ENCODE peak calls at places on chromosomes 5 and 9, in ten cellular contexts. K is endothelial cell, I is fibroblast of pulmonary artery, J is NB4, O is AG04449, A is mucosa of descending colon, S is Calu3, C is GM12878, L is cardiac muscle cell, D is GM10248. B is an unnamed sample.

GRCh38 chr5:58060971-58061370 is 398.9 kb downstream of the PLK2 start:
- DNase-seq in A (no peak), C (no peak), O (peak), I (peak), K (no peak), D (no peak), S (no peak), L (no peak), J (no peak), B (peak)

GRCh38 chr9:69155341-69156030 is 18.6 kb upstream of the TJP2 start:
- DNase-seq in J (no peak), L (no peak), O (no peak), I (no peak), A (no peak), S (peak), C (no peak), K (no peak), D (peak), B (no peak)

GRCh38 chr9:90069107-90069506 is 464.3 kb downstream of the GADD45G start:
- DNase-seq in L (no peak), S (no peak), O (no peak), J (no peak), I (no peak), D (no peak), C (no peak), A (no peak), K (no peak), B (no peak)

GRCh38 chr5:176543428-176544182 is 5.5 kb upstream of the CDHR2 start:
- DNase-seq in D (peak), O (no peak), A (peak), C (no peak), I (peak), L (peak), S (peak), K (no peak), J (peak), B (peak)

GRCh38 chr5:981466-981865 is 27.1 kb upstream of the NKD2 start:
- DNase-seq in S (no peak), D (no peak), O (no peak), I (no peak), A (no peak), L (no peak), C (no peak), J (no peak), K (no peak), B (no peak)

GRCh38 chr5:104375345-104375744 is 812.8 kb upstream of the NUDT12 start:
- DNase-seq in A (no peak), D (no peak), L (no peak), O (no peak), K (no peak), S (no peak), I (no peak), J (no peak), C (no peak), B (no peak)

GRCh38 chr9:20380546-20380945 is 241.8 kb downstream of the MLLT3 start:
- DNase-seq in C (no peak), A (no peak), K (no peak), O (no peak), S (no peak), L (no peak), D (no peak), J (no peak), I (no peak), B (no peak)

GRCh38 chr5:10499776-10500175 is 58.1 kb downstream of the ROPN1L start:
- DNase-seq in J (no peak), K (no peak), O (no peak), L (no peak), S (no peak), D (no peak), A (no peak), C (no peak), I (no peak), B (peak)

GRCh38 chr9:125992557-125992956 is 245.4 kb downstream of the PBX3 start:
- DNase-seq in K (no peak), C (no peak), I (no peak), O (no peak), D (no peak), A (no peak), J (no peak), S (no peak), L (no peak), B (no peak)

GRCh38 chr5:177444106-177445051 is 2.2 kb upstream of the PRR7 start:
- DNase-seq in L (no peak), D (peak), C (no peak), J (peak), K (no peak), I (no peak), O (no peak), A (no peak), S (no peak), B (no peak)

GRCh38 chr5:10509593-10509992 is 54.3 kb upstream of the ANKRD33B start:
- DNase-seq in L (no peak), D (no peak), S (no peak), I (no peak), K (no peak), J (no peak), A (no peak), C (no peak), O (no peak), B (no peak)

GRCh38 chr5:152883061-152883460 is 478.0 kb upstream of the NMUR2 start:
- DNase-seq in A (no peak), D (no peak), L (peak), S (no peak), K (no peak), O (no peak), C (no peak), J (no peak), I (no peak), B (no peak)

GRCh38 chr9:117687532-117687931 is 16.7 kb upstream of the TLR4 start:
- DNase-seq in A (no peak), C (no peak), D (no peak), K (no peak), J (no peak), O (no peak), I (no peak), L (no peak), S (no peak), B (no peak)

GRCh38 chr9:127767405-127767804 is 11.1 kb downstream of the SH2D3C start:
- DNase-seq in A (no peak), D (no peak), K (no peak), S (no peak), O (no peak), I (no peak), L (no peak), J (no peak), C (no peak), B (no peak)

GRCh38 chr9:22463205-22463604 is 16.6 kb downstream of the DMRTA1 start:
- DNase-seq in C (no peak), J (no peak), K (no peak), L (no peak), I (no peak), A (no peak), O (no peak), S (no peak), D (no peak), B (no peak)

GRCh38 chr5:96259211-96259772 is 173.8 kb downstream of the PCSK1 start:
- DNase-seq in D (no peak), I (peak), J (peak), L (no peak), C (peak), A (no peak), S (no peak), K (no peak), O (no peak), B (peak)

GRCh38 chr9:126055386-126055785 is 271.2 kb upstream of the MVB12B start:
- DNase-seq in J (no peak), I (peak), K (no peak), L (no peak), O (peak), C (no peak), S (peak), A (no peak), D (no peak), B (no peak)

GRCh38 chr9:91522496-91522895 is 98.9 kb upstream of the NFIL3 start:
- DNase-seq in S (no peak), D (no peak), L (no peak), A (no peak), C (no peak), I (no peak), O (no peak), J (no peak), K (no peak), B (peak)

GRCh38 chr5:161007879-161008278 is 155.9 kb upstream of the ATP10B start:
- DNase-seq in D (no peak), J (no peak), C (no peak), O (no peak), K (no peak), I (no peak), A (no peak), L (no peak), S (no peak), B (no peak)

GRCh38 chr5:139745121-139745799 is 50.3 kb upstream of the PSD2 start:
- DNase-seq in O (peak), D (no peak), J (peak), A (no peak), L (no peak), K (no peak), S (peak), C (no peak), I (peak), B (peak)

GRCh38 chr5:31671339-31671741 is 32.4 kb downstream of the PDZD2 start:
- DNase-seq in L (no peak), C (no peak), A (no peak), O (no peak), S (no peak), D (no peak), J (no peak), I (no peak), K (no peak), B (no peak)

GRCh38 chr9:129008986-129009583 is 19.0 kb downstream of the SH3GLB2 start:
- DNase-seq in C (no peak), K (no peak), S (no peak), O (no peak), D (no peak), A (no peak), L (no peak), J (no peak), I (no peak), B (no peak)

GRCh38 chr9:95336281-95336680 is 18.8 kb upstream of the FANCC start:
- DNase-seq in D (no peak), C (no peak), O (no peak), I (peak), A (peak), S (peak), L (peak), J (peak), K (no peak), B (peak)

GRCh38 chr5:38556599-38557308 is at the start of gene LIFR:
- DNase-seq in K (peak), J (peak), A (peak), D (peak), S (peak), I (peak), O (no peak), C (no peak), L (peak), B (peak)

GRCh38 chr9:88258012-88258411 is 119.7 kb upstream of the SPATA31C2 start:
- DNase-seq in K (peak), O (peak), C (no peak), L (peak), A (no peak), I (peak), J (no peak), S (no peak), D (no peak), B (peak)

GRCh38 chr5:177302354-177303110 is 987 bp downstream of the RAB24 start:
- DNase-seq in D (no peak), C (no peak), L (no peak), J (peak), I (no peak), O (no peak), S (no peak), A (no peak), K (no peak), B (peak)

GRCh38 chr5:135891280-135891679 is 4.4 kb downstream of the IL9 start:
- DNase-seq in D (no peak), O (no peak), A (no peak), J (no peak), S (no peak), I (peak), K (no peak), L (no peak), C (no peak), B (peak)

GRCh38 chr5:140988036-140988997 is 22.0 kb downstream of the PCDHAC2 start:
- DNase-seq in A (no peak), O (no peak), L (peak), I (no peak), C (no peak), D (no peak), J (no peak), S (no peak), K (no peak), B (no peak)

GRCh38 chr9:131781069-131781468 is 41.2 kb upstream of the RAPGEF1 start:
- DNase-seq in A (no peak), L (no peak), K (no peak), C (no peak), D (no peak), I (no peak), J (peak), S (no peak), O (no peak), B (no peak)

GRCh38 chr5:170262061-170262764 is 29.4 kb downstream of the C5orf58 start:
- DNase-seq in C (no peak), A (no peak), D (no peak), I (no peak), L (no peak), J (no peak), K (no peak), O (no peak), S (no peak), B (no peak)

GRCh38 chr9:19992556-19992955 is 203.7 kb upstream of the SLC24A2 start:
- DNase-seq in J (no peak), I (no peak), A (no peak), C (no peak), K (no peak), D (no peak), L (no peak), O (peak), S (no peak), B (peak)

GRCh38 chr5:138953370-138954256 is 78.5 kb upstream of the LRRTM2 start:
- DNase-seq in O (no peak), K (no peak), A (peak), C (no peak), I (peak), S (no peak), J (peak), L (peak), D (peak), B (peak)

GRCh38 chr5:81972496-81972791 is 621 bp downstream of the ATG10 start:
- DNase-seq in D (no peak), A (no peak), J (no peak), I (no peak), S (no peak), O (no peak), K (no peak), C (no peak), L (no peak), B (no peak)

GRCh38 chr9:87684627-87685204 is 41.2 kb upstream of the CTSL start:
- DNase-seq in K (peak), C (no peak), L (peak), I (peak), A (peak), J (peak), S (peak), O (no peak), D (no peak), B (peak)

GRCh38 chr5:113233606-113234005 is 201.2 kb downstream of the TSSK1B start:
- DNase-seq in O (no peak), S (no peak), K (no peak), A (no peak), L (no peak), I (no peak), C (no peak), J (no peak), D (no peak), B (no peak)

GRCh38 chr5:39055027-39055759 is 19.0 kb downstream of the RICTOR start:
- DNase-seq in L (no peak), J (no peak), C (no peak), I (no peak), D (no peak), K (no peak), A (no peak), S (no peak), O (no peak), B (no peak)

GRCh38 chr9:108756746-108757490 is 98.9 kb downstream of the ACTL7B start:
- DNase-seq in J (no peak), K (no peak), A (no peak), I (no peak), O (no peak), S (no peak), L (no peak), D (no peak), C (no peak), B (no peak)
- TF ChIP-seq CTCF in J (peak), K (peak), A (no peak), I (peak), O (no peak), S (peak), L (peak), D (no peak), C (peak), B (peak)

GRCh38 chr5:180799194-180799593 is 3.4 kb downstream of the MGAT1 start:
- DNase-seq in C (no peak), S (peak), J (no peak), K (peak), O (no peak), D (no peak), A (peak), I (no peak), L (peak), B (no peak)
- TF ChIP-seq CTCF in C (peak), S (peak), J (peak), K (no peak), O (no peak), D (no peak), A (peak), I (peak), L (no peak), B (peak)

GRCh38 chr9:98916660-98917059 is 27.0 kb upstream of the COL15A1 start:
- DNase-seq in J (no peak), O (no peak), K (peak), L (peak), A (peak), S (no peak), C (no peak), D (no peak), I (no peak), B (peak)
- TF ChIP-seq CTCF in J (no peak), O (no peak), K (no peak), L (no peak), A (no peak), S (no peak), C (no peak), D (no peak), I (no peak), B (no peak)

DNA sequence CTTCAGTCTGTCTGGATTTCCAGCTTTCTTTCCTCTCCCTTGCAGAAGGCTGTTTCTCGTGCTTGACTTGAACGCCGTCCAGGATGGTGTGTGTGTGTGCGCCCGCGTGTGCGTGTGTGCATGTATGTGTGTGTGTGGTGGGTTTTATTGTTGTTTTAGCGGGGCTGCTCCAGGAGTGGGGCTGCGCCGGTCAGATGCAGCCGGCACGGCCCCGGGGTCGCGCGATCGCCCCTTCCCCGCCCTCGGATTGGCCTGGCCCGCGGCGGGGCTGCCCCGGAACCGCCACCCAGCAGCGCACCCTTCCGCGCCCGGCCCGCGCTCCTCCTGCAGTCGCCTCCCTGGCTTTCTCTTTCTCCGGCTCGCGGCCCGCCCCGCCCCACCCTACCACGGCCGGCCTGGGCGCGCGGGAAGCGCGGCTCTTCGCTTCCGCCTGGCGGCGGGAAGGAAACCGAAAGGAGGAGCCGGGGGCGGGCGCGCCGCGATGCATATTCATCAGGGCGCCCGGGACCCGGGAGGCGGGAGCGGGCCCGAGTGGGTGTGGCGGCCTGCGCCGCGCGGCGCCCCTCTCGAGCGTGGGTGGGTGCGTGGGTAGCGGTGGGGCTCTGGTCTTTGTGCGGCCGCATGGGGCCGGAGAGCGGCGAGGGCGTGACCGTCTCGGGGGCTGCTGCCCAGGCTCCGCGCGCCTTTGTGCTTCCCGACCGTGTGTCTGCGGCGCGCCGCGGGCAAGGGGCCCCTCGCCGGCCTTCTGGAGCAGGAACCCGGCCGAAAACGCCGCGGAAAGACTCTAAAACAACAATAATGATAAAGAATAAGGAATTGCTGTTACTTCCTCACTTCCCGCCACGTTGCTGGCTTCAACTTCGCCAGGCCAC is 8.5 kb upstream of the NFIB start:
- DNase-seq in J (peak), O (no peak), D (peak), S (peak), L (peak), I (peak), K (peak), A (peak), C (no peak), B (peak)
- TF ChIP-seq CTCF in J (no peak), O (peak), D (no peak), S (peak), L (peak), I (peak), K (peak), A (peak), C (peak), B (peak)

GRCh38 chr9:109203761-109204360 is 36.8 kb upstream of the FRRS1L start:
- DNase-seq in A (no peak), I (no peak), L (no peak), O (no peak), D (no peak), J (no peak), C (no peak), K (no peak), S (no peak), B (no peak)

GRCh38 chr9:109199676-109200075 is 32.6 kb upstream of the FRRS1L start:
- DNase-seq in S (no peak), K (no peak), D (no peak), O (no peak), C (no peak), A (no peak), I (no peak), L (no peak), J (no peak), B (no peak)

GRCh38 chr9:109194157-109194556 is 27.1 kb upstream of the FRRS1L start:
- DNase-seq in L (no peak), S (no peak), O (no peak), C (no peak), J (peak), K (no peak), A (no peak), D (no peak), I (no peak), B (no peak)

DNA sequence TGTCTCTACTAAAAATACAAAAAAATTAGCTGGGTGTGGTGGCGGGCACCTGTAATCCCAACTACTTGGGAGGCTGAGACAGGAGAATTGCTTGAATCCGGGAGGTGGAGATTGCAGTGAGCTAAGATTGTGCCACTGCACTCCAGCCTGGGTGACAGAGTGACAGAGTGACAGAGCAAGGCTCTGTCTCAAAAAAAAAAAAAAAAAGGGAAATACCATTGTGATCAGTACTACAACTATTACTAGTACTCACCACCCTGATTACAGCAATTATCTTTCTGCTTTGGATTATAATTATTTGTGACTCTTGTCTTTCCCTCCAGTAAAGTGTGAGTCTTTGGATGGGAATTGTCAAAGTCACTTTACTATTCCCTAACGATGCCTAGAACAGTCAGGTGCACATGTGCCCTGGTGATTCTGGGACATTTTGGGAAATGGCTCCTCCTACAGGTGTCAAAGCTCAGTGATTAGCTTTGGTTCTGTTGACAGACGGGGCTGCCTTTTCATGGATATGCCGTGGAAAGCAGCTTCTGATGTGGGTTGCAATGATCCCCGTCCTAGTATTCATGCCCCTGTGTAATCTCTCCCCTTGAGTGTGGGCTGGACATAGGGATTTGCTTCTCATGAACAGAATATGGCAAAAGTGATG is 31.8 kb upstream of the FRRS1L start:
- DNase-seq in K (no peak), A (no peak), L (no peak), O (no peak), C (no peak), S (no peak), I (no peak), D (no peak), J (no peak), B (no peak)
- TF ChIP-seq CTCF in K (no peak), A (no peak), L (no peak), O (no peak), C (peak), S (no peak), I (no peak), D (peak), J (peak), B (no peak)

B was measured in fibroblast of the aortic adventitia.